ENCODE peak calls at places on chromosome 6, in seven cellular contexts. D is right lobe of liver, C is cardiac fibroblast, T is fibroblast of pulmonary artery, U is spleen, O is upper lobe of right lung, Z is choroid plexus epithelial cell. W is an unnamed sample.

GRCh38 chr6:35087361-35088280 is 53.5 kb downstream of the TCP11 start:
- DNase-seq in D (peak; percentile 49), C (no peak), T (no peak), U (peak; percentile 67), O (peak; percentile 59), Z (no peak), W (no peak)

GRCh38 chr6:160462551-160463109 is 114.5 kb downstream of the SLC22A3 start:
- DNase-seq in D (no peak), C (peak; percentile 93), T (peak; percentile 92), U (no peak), O (no peak), Z (peak; percentile 95), W (peak; percentile 92)

GRCh38 chr6:147870745-147871144 is 362.3 kb downstream of the SAMD5 start:
- DNase-seq in D (no peak), C (no peak), T (no peak), U (no peak), O (no peak), Z (no peak), W (no peak)

GRCh38 chr6:22071655-22072054 is 225.2 kb downstream of the PRL start:
- DNase-seq in D (no peak), C (peak; percentile 53), T (peak; percentile 71), U (no peak), O (no peak), Z (peak; percentile 73), W (peak; percentile 59)

GRCh38 chr6:42095066-42095465 is 44.7 kb downstream of the TAF8 start:
- DNase-seq in D (no peak), C (no peak), T (no peak), U (no peak), O (no peak), Z (no peak), W (no peak)

GRCh38 chr6:155080876-155081845 is 86.0 kb downstream of the TIAM2 start:
- DNase-seq in D (no peak), C (no peak), T (no peak), U (no peak), O (no peak), Z (no peak), W (peak; percentile 91)

GRCh38 chr6:101462576-101462975 is 69.1 kb downstream of the GRIK2 start:
- DNase-seq in D (no peak), C (peak; percentile 2), T (no peak), U (no peak), O (no peak), Z (no peak), W (peak; percentile 37)

GRCh38 chr6:37946021-37946420 is 126.5 kb downstream of the ZFAND3 start:
- DNase-seq in D (no peak), C (no peak), T (no peak), U (no peak), O (no peak), Z (no peak), W (no peak)

GRCh38 chr6:14880052-14880451 is 365.8 kb upstream of the JARID2 start:
- DNase-seq in D (no peak), C (no peak), T (no peak), U (no peak), O (no peak), Z (no peak), W (no peak)

GRCh38 chr6:70700922-70701876 is 33.5 kb downstream of the SMAP1 start:
- DNase-seq in D (peak; percentile 65), C (no peak), T (no peak), U (no peak), O (no peak), Z (no peak), W (no peak)

GRCh38 chr6:139533166-139533565 is 158.7 kb upstream of the CITED2 start:
- DNase-seq in D (peak; percentile 48), C (no peak), T (peak; percentile 58), U (no peak), O (no peak), Z (peak; percentile 67), W (peak; percentile 52)

GRCh38 chr6:134510920-134511319 is 193.0 kb upstream of the SGK1 start:
- DNase-seq in D (no peak), C (no peak), T (no peak), U (no peak), O (no peak), Z (no peak), W (no peak)

GRCh38 chr6:2931055-2931454 is 27.9 kb upstream of the SERPINB9 start:
- DNase-seq in D (no peak), C (no peak), T (no peak), U (no peak), O (no peak), Z (no peak), W (no peak)

GRCh38 chr6:3259491-3259958 is 778 bp downstream of the PSMG4 start:
- DNase-seq in D (no peak), C (peak; percentile 53), T (peak; percentile 31), U (peak; percentile 80), O (peak; percentile 69), Z (peak; percentile 47), W (peak; percentile 42)

GRCh38 chr6:41655706-41656668 is 17.7 kb downstream of the MDFI start:
- DNase-seq in D (no peak), C (peak; percentile 36), T (peak; percentile 61), U (peak; percentile 46), O (no peak), Z (peak; percentile 81), W (no peak)

GRCh38 chr6:152973916-152974315 is 8.9 kb downstream of the FBXO5 start:
- DNase-seq in D (no peak), C (no peak), T (no peak), U (no peak), O (no peak), Z (no peak), W (no peak)

GRCh38 chr6:101578306-101578705 is 184.8 kb downstream of the GRIK2 start:
- DNase-seq in D (no peak), C (no peak), T (no peak), U (no peak), O (no peak), Z (no peak), W (no peak)

GRCh38 chr6:20246107-20246506 is 33.8 kb upstream of the MBOAT1 start:
- DNase-seq in D (no peak), C (no peak), T (no peak), U (no peak), O (no peak), Z (no peak), W (no peak)

GRCh38 chr6:138507977-138508675 is 8.8 kb upstream of the NHSL1 start:
- DNase-seq in D (peak; percentile 83), C (no peak), T (no peak), U (no peak), O (no peak), Z (no peak), W (no peak)
- TF ChIP-seq CTCF in D (no peak), C (no peak), T (no peak), U (no peak), O (no peak), Z (no peak), W (no peak)

GRCh38 chr6:33343953-33344611 is 26.5 kb upstream of the ZBTB22 start:
- DNase-seq in D (no peak), C (no peak), T (no peak), U (no peak), O (no peak), Z (no peak), W (no peak)
- H3K4me3 ChIP-seq in D (no peak overlapping the region), C (no peak overlapping the region), T (no peak overlapping the region), U (peak overlapping the region; percentile 24), O (no peak overlapping the region), Z (no peak overlapping the region), W (no peak overlapping the region)

DNA sequence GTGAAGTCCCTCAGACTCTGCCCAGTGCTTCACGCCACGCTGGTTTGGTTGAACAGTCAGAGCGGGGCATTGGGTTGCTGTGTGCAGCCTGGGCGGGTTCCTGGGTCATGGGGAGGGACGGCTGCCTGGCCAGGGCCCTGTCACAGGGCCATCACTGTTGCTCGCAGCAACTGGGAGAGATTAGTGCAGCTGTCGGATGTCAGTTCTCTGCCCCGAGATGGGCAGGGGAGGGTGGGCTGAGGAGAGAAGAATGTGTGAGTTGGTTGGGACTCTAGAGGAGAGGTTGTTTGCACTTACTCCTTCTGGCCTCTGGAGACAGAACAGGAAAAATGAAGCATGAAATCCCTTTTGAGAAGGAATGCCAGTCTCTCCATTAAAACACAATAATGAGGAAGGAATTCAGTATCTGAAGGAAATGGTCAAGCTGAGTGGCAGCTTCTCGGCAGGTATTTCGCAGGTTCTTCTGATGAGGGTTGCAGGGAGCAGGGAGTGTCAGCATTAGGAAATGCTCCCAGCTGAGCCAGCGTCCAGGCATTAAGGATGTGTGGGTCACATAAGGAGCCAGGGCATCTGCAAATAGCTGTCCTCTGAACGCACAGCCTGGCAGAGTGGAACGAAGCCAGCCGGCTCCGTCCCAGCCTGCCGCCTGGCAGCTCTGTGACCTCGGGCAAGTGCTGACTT is 95.9 kb downstream of the SSR1 start:
- DNase-seq in D (peak; percentile 88), C (no peak), T (peak; percentile 15), U (no peak), O (no peak), Z (no peak), W (no peak)
- TF ChIP-seq CTCF in D (no peak), C (no peak), T (peak; percentile 3), U (no peak), O (peak; percentile 14), Z (no peak), W (no peak)

DNA sequence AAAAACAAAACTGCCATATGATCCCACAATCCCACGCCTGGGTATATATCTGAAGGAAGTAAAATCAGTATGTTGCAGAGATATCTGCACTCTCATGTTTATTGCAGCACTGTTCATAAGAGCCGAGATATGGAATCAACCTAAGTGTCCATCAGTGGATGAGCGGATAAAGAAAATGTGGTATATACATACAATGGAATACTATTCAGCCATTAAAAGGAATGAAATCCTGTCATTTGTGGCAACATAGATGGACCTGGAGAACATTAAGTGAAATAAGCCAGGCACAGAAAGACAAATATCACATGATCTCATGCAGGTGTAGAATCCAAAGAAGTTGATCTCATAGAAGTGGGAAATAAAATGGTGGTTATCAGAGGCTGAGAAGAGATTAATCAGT is 3.1 kb upstream of the ECHDC1 start:
- DNase-seq in D (no peak), C (no peak), T (no peak), U (no peak), O (no peak), Z (no peak), W (no peak)
- H3K4me3 ChIP-seq in D (no peak overlapping the region), C (no peak overlapping the region), T (no peak overlapping the region), U (no peak overlapping the region), O (no peak overlapping the region), Z (no peak overlapping the region), W (no peak overlapping the region)

DNA sequence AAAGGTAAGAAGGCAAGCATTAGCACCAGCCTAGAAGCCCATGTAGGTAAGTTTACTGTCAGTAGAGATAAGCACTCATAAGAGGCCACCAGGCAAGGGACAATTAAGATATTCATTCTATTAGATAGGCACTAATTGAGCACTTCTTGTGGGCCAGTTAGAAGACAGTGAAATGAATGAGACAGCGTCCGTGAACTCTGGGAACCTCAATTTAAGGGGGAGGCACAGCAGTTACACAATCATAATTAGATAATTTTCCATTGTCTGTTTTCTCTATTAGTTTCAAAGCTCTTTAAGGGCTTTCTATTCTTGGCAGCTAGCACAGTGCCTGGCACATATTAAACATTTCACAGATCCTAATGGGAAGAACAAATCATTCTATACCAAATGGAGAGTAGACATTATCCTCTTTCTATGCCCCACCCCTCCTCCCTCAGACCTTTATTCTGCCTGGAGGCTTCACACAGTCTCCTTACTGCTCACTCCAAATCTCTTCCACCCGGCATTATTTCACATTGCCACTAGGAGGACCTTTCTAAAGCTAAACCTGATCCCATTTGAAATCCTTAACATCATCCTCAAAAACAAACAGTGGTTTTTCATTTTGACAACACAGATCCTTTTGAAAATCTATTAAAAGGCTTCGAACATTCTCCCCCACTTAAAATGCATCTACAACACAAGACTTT is 529.6 kb downstream of the ADGRB3 start:
- DNase-seq in D (no peak), C (peak; percentile 16), T (no peak), U (no peak), O (no peak), Z (peak; percentile 6), W (no peak)
- TF ChIP-seq CTCF in D (no peak), C (peak; percentile 35), T (peak; percentile 24), U (no peak), O (no peak), Z (peak; percentile 35), W (no peak)

W was measured in AG10803.